ENCODE peak calls at places on chromosomes 3 and 15, in nine cellular contexts. One of them, this sample, is unnamed.

GRCh38 chr3:4805662-4806061 is 173.6 kb upstream of the BHLHE40 start:
- DNase-seq in HL-60: no peak
- DNase-seq in AG10803: no peak
- DNase-seq in heart left ventricle: no peak
- DNase-seq in body of pancreas: no peak
- DNase-seq in NT2/D1: no peak
- DNase-seq in HFF-Myc: no peak
- DNase-seq in CD8-positive, alpha-beta memory T cell: no peak
- DNase-seq in AG04449: no peak
- DNase-seq in this sample: no peak

GRCh38 chr3:127195417-127195816 is 2.5 kb downstream of the PRR23E start:
- DNase-seq in AG04449: no peak
- DNase-seq in AG10803: no peak
- DNase-seq in CD8-positive, alpha-beta memory T cell: no peak
- DNase-seq in NT2/D1: no peak
- DNase-seq in body of pancreas: no peak
- DNase-seq in HFF-Myc: no peak
- DNase-seq in heart left ventricle: no peak
- DNase-seq in HL-60: no peak
- DNase-seq in this sample: no peak

GRCh38 chr3:195911041-195911945 is 2.9 kb upstream of the TNK2 start:
- DNase-seq in HFF-Myc: no peak
- DNase-seq in body of pancreas: no peak
- DNase-seq in AG10803: no peak
- DNase-seq in CD8-positive, alpha-beta memory T cell: no peak
- DNase-seq in HL-60: no peak
- DNase-seq in heart left ventricle: no peak
- DNase-seq in NT2/D1: no peak
- DNase-seq in AG04449: no peak
- DNase-seq in this sample: no peak

GRCh38 chr3:196837819-196838420 is 29.8 kb upstream of the SENP5 start:
- DNase-seq in CD8-positive, alpha-beta memory T cell: peak
- DNase-seq in HL-60: peak
- DNase-seq in HFF-Myc: peak
- DNase-seq in AG10803: peak
- DNase-seq in body of pancreas: peak
- DNase-seq in heart left ventricle: peak
- DNase-seq in AG04449: no peak
- DNase-seq in NT2/D1: peak
- DNase-seq in this sample: no peak

GRCh38 chr3:42663581-42664442 is 10.3 kb downstream of the ZBTB47 start:
- DNase-seq in NT2/D1: no peak
- DNase-seq in CD8-positive, alpha-beta memory T cell: no peak
- DNase-seq in body of pancreas: no peak
- DNase-seq in heart left ventricle: no peak
- DNase-seq in HFF-Myc: no peak
- DNase-seq in AG10803: no peak
- DNase-seq in AG04449: no peak
- DNase-seq in HL-60: no peak
- DNase-seq in this sample: no peak

GRCh38 chr3:9345041-9345440 is 17.8 kb upstream of the THUMPD3 start:
- DNase-seq in heart left ventricle: no peak
- DNase-seq in AG10803: no peak
- DNase-seq in AG04449: no peak
- DNase-seq in CD8-positive, alpha-beta memory T cell: no peak
- DNase-seq in HFF-Myc: no peak
- DNase-seq in HL-60: no peak
- DNase-seq in NT2/D1: no peak
- DNase-seq in body of pancreas: no peak
- DNase-seq in this sample: no peak

GRCh38 chr3:149576071-149576564 is 81.7 kb downstream of the WWTR1 start:
- DNase-seq in NT2/D1: peak
- DNase-seq in CD8-positive, alpha-beta memory T cell: no peak
- DNase-seq in HFF-Myc: peak
- DNase-seq in heart left ventricle: no peak
- DNase-seq in body of pancreas: no peak
- DNase-seq in AG10803: peak
- DNase-seq in AG04449: peak
- DNase-seq in HL-60: no peak
- DNase-seq in this sample: peak

GRCh38 chr3:50926868-50927267 is 252.1 kb downstream of the DOCK3 start:
- DNase-seq in AG04449: no peak
- DNase-seq in HL-60: no peak
- DNase-seq in body of pancreas: no peak
- DNase-seq in heart left ventricle: no peak
- DNase-seq in HFF-Myc: no peak
- DNase-seq in CD8-positive, alpha-beta memory T cell: no peak
- DNase-seq in NT2/D1: peak
- DNase-seq in AG10803: no peak
- DNase-seq in this sample: no peak

GRCh38 chr3:119664370-119664769 is 4.0 kb upstream of the POPDC2 start:
- DNase-seq in AG10803: no peak
- DNase-seq in body of pancreas: no peak
- DNase-seq in HFF-Myc: no peak
- DNase-seq in AG04449: no peak
- DNase-seq in heart left ventricle: no peak
- DNase-seq in CD8-positive, alpha-beta memory T cell: no peak
- DNase-seq in NT2/D1: no peak
- DNase-seq in HL-60: no peak
- DNase-seq in this sample: no peak

GRCh38 chr3:4816718-4817117 is 162.5 kb upstream of the BHLHE40 start:
- DNase-seq in AG04449: no peak
- DNase-seq in NT2/D1: no peak
- DNase-seq in body of pancreas: no peak
- DNase-seq in AG10803: no peak
- DNase-seq in HL-60: no peak
- DNase-seq in HFF-Myc: no peak
- DNase-seq in heart left ventricle: no peak
- DNase-seq in CD8-positive, alpha-beta memory T cell: no peak
- DNase-seq in this sample: no peak

GRCh38 chr3:49620728-49621127 is 53.4 kb upstream of the APEH start:
- DNase-seq in AG10803: no peak
- DNase-seq in CD8-positive, alpha-beta memory T cell: no peak
- DNase-seq in NT2/D1: no peak
- DNase-seq in heart left ventricle: no peak
- DNase-seq in AG04449: no peak
- DNase-seq in body of pancreas: no peak
- DNase-seq in HFF-Myc: no peak
- DNase-seq in HL-60: no peak
- DNase-seq in this sample: no peak

GRCh38 chr3:136343873-136344281 is 93.7 kb downstream of the PCCB start:
- DNase-seq in CD8-positive, alpha-beta memory T cell: no peak
- DNase-seq in HFF-Myc: peak
- DNase-seq in HL-60: no peak
- DNase-seq in heart left ventricle: peak
- DNase-seq in body of pancreas: peak
- DNase-seq in AG10803: peak
- DNase-seq in NT2/D1: no peak
- DNase-seq in AG04449: peak
- DNase-seq in this sample: peak

GRCh38 chr3:38030126-38031021 is 932 bp upstream of the PLCD1 start:
- DNase-seq in heart left ventricle: no peak
- DNase-seq in NT2/D1: no peak
- DNase-seq in CD8-positive, alpha-beta memory T cell: no peak
- DNase-seq in AG10803: no peak
- DNase-seq in HL-60: no peak
- DNase-seq in AG04449: no peak
- DNase-seq in body of pancreas: no peak
- DNase-seq in HFF-Myc: no peak
- DNase-seq in this sample: no peak

GRCh38 chr15:38084289-38084688 is 149.8 kb downstream of the TMCO5A start:
- DNase-seq in CD8-positive, alpha-beta memory T cell: no peak
- DNase-seq in body of pancreas: no peak
- DNase-seq in heart left ventricle: no peak
- DNase-seq in HL-60: peak
- DNase-seq in AG10803: no peak
- DNase-seq in HFF-Myc: no peak
- DNase-seq in NT2/D1: no peak
- DNase-seq in AG04449: no peak
- DNase-seq in this sample: no peak

GRCh38 chr3:69639851-69640250 is 99.4 kb upstream of the MITF start:
- DNase-seq in HL-60: no peak
- DNase-seq in AG04449: no peak
- DNase-seq in NT2/D1: no peak
- DNase-seq in CD8-positive, alpha-beta memory T cell: no peak
- DNase-seq in body of pancreas: no peak
- DNase-seq in heart left ventricle: no peak
- DNase-seq in HFF-Myc: no peak
- DNase-seq in AG10803: no peak
- DNase-seq in this sample: no peak

GRCh38 chr3:165895919-165896318 is 58.7 kb upstream of the BCHE start:
- DNase-seq in heart left ventricle: no peak
- DNase-seq in AG04449: no peak
- DNase-seq in HL-60: no peak
- DNase-seq in AG10803: no peak
- DNase-seq in HFF-Myc: no peak
- DNase-seq in NT2/D1: peak
- DNase-seq in body of pancreas: no peak
- DNase-seq in CD8-positive, alpha-beta memory T cell: no peak
- DNase-seq in this sample: no peak

GRCh38 chr15:34512628-34513027 is 70.8 kb downstream of the GOLGA8B start:
- DNase-seq in HL-60: no peak
- DNase-seq in body of pancreas: no peak
- DNase-seq in NT2/D1: no peak
- DNase-seq in heart left ventricle: no peak
- DNase-seq in HFF-Myc: no peak
- DNase-seq in AG04449: no peak
- DNase-seq in CD8-positive, alpha-beta memory T cell: no peak
- DNase-seq in AG10803: no peak
- DNase-seq in this sample: no peak

GRCh38 chr15:34514251-34514760 is 69.1 kb downstream of the GOLGA8B start:
- DNase-seq in HL-60: peak
- DNase-seq in AG04449: no peak
- DNase-seq in body of pancreas: peak
- DNase-seq in NT2/D1: no peak
- DNase-seq in CD8-positive, alpha-beta memory T cell: peak
- DNase-seq in HFF-Myc: no peak
- DNase-seq in heart left ventricle: peak
- DNase-seq in AG10803: peak
- DNase-seq in this sample: no peak
- H3K4me3 ChIP-seq in HL-60: peak
- H3K4me3 ChIP-seq in AG04449: peak
- H3K4me3 ChIP-seq in body of pancreas: peak
- H3K4me3 ChIP-seq in NT2/D1: peak
- H3K4me3 ChIP-seq in CD8-positive, alpha-beta memory T cell: peak
- H3K4me3 ChIP-seq in HFF-Myc: peak
- H3K4me3 ChIP-seq in heart left ventricle: peak
- H3K4me3 ChIP-seq in AG10803: peak
- H3K4me3 ChIP-seq in this sample: peak

DNA sequence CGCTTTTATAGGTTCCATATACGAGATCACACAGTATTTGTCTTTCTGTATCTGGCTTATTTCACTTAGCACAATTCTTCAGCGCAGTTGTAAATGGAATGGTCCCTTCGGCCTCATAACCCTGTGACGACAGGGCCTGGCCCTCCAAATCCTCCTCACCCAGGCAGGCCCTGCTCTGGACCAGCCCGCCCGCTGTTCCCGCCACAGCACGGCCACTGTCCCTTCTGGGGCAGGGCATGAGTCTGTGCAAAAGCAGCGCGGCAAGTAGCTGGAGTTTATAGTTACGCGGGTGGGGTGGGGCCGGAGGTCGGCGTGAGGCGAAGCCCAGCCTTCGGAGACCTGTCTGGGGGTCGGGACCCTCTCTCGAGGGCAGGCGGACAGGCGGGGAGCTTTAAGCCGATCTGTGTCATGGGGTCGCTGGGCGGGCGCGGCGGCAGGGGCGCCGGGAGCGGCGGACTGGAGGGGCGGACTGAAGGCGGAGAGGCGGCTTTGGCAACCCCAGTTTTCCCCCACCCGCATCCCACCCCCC is 543 bp downstream of the ARPIN start:
- DNase-seq in AG10803: peak
- DNase-seq in AG04449: no peak
- DNase-seq in CD8-positive, alpha-beta memory T cell: no peak
- DNase-seq in NT2/D1: no peak
- DNase-seq in HFF-Myc: no peak
- DNase-seq in HL-60: no peak
- DNase-seq in heart left ventricle: peak
- DNase-seq in body of pancreas: peak
- DNase-seq in this sample: no peak
- H3K4me3 ChIP-seq in AG10803: peak
- H3K4me3 ChIP-seq in AG04449: peak
- H3K4me3 ChIP-seq in CD8-positive, alpha-beta memory T cell: no peak
- H3K4me3 ChIP-seq in NT2/D1: peak
- H3K4me3 ChIP-seq in HFF-Myc: peak
- H3K4me3 ChIP-seq in HL-60: no peak
- H3K4me3 ChIP-seq in heart left ventricle: peak
- H3K4me3 ChIP-seq in body of pancreas: peak
- H3K4me3 ChIP-seq in this sample: peak

GRCh38 chr3:123791073-123791370 is 93.1 kb downstream of the MYLK start:
- DNase-seq in AG10803: no peak
- DNase-seq in HFF-Myc: no peak
- DNase-seq in body of pancreas: no peak
- DNase-seq in AG04449: no peak
- DNase-seq in heart left ventricle: no peak
- DNase-seq in HL-60: no peak
- DNase-seq in NT2/D1: no peak
- DNase-seq in CD8-positive, alpha-beta memory T cell: no peak
- DNase-seq in this sample: no peak
- H3K4me3 ChIP-seq in AG10803: no peak
- H3K4me3 ChIP-seq in HFF-Myc: no peak
- H3K4me3 ChIP-seq in body of pancreas: no peak
- H3K4me3 ChIP-seq in AG04449: no peak
- H3K4me3 ChIP-seq in heart left ventricle: no peak
- H3K4me3 ChIP-seq in HL-60: no peak
- H3K4me3 ChIP-seq in NT2/D1: no peak
- H3K4me3 ChIP-seq in CD8-positive, alpha-beta memory T cell: no peak
- H3K4me3 ChIP-seq in this sample: no peak

GRCh38 chr3:122077293-122078234 is 22.4 kb downstream of the CD86 start:
- DNase-seq in body of pancreas: no peak
- DNase-seq in AG10803: no peak
- DNase-seq in NT2/D1: no peak
- DNase-seq in HFF-Myc: no peak
- DNase-seq in HL-60: no peak
- DNase-seq in CD8-positive, alpha-beta memory T cell: no peak
- DNase-seq in heart left ventricle: no peak
- DNase-seq in AG04449: no peak
- DNase-seq in this sample: no peak

GRCh38 chr3:122074621-122075265 is 19.6 kb downstream of the CD86 start:
- DNase-seq in HL-60: peak
- DNase-seq in CD8-positive, alpha-beta memory T cell: no peak
- DNase-seq in body of pancreas: no peak
- DNase-seq in HFF-Myc: no peak
- DNase-seq in AG10803: no peak
- DNase-seq in NT2/D1: no peak
- DNase-seq in heart left ventricle: peak
- DNase-seq in AG04449: no peak
- DNase-seq in this sample: no peak

GRCh38 chr3:122078235-122078935 is 23.2 kb downstream of the CD86 start:
- DNase-seq in CD8-positive, alpha-beta memory T cell: no peak
- DNase-seq in HFF-Myc: no peak
- DNase-seq in HL-60: no peak
- DNase-seq in AG04449: no peak
- DNase-seq in AG10803: no peak
- DNase-seq in body of pancreas: no peak
- DNase-seq in heart left ventricle: no peak
- DNase-seq in NT2/D1: no peak
- DNase-seq in this sample: no peak

GRCh38 chr3:122079524-122079923 is 24.4 kb downstream of the CD86 start:
- DNase-seq in AG10803: no peak
- DNase-seq in body of pancreas: no peak
- DNase-seq in CD8-positive, alpha-beta memory T cell: no peak
- DNase-seq in AG04449: no peak
- DNase-seq in HL-60: no peak
- DNase-seq in NT2/D1: no peak
- DNase-seq in heart left ventricle: no peak
- DNase-seq in HFF-Myc: no peak
- DNase-seq in this sample: no peak

GRCh38 chr3:122076414-122077292 is 21.5 kb downstream of the CD86 start:
- DNase-seq in HL-60: no peak
- DNase-seq in AG04449: no peak
- DNase-seq in heart left ventricle: no peak
- DNase-seq in CD8-positive, alpha-beta memory T cell: no peak
- DNase-seq in AG10803: no peak
- DNase-seq in body of pancreas: no peak
- DNase-seq in HFF-Myc: no peak
- DNase-seq in NT2/D1: no peak
- DNase-seq in this sample: no peak
- H3K4me3 ChIP-seq in HL-60: no peak
- H3K4me3 ChIP-seq in AG04449: no peak
- H3K4me3 ChIP-seq in heart left ventricle: no peak
- H3K4me3 ChIP-seq in CD8-positive, alpha-beta memory T cell: no peak
- H3K4me3 ChIP-seq in AG10803: no peak
- H3K4me3 ChIP-seq in body of pancreas: no peak
- H3K4me3 ChIP-seq in HFF-Myc: no peak
- H3K4me3 ChIP-seq in NT2/D1: no peak
- H3K4me3 ChIP-seq in this sample: no peak

This sample was measured in kidney epithelial cell.